ENCODE peak calls at places on chromosomes 16 and 17, in five cellular contexts. One of them, this sample, is unnamed.

GRCh38 chr16:51095114-51095872 is 55.8 kb downstream of the SALL1 start:
- DNase-seq in right atrium auricular region: no peak
- DNase-seq in body of pancreas: no peak
- DNase-seq in hepatocyte: no peak
- DNase-seq in heart left ventricle: no peak
- DNase-seq in this sample: no peak

GRCh38 chr16:88672776-88673175 is 9.9 kb upstream of the MVD start:
- DNase-seq in right atrium auricular region: no peak
- DNase-seq in body of pancreas: no peak
- DNase-seq in hepatocyte: no peak
- DNase-seq in heart left ventricle: no peak
- DNase-seq in this sample: peak; percentile 40

GRCh38 chr16:4011940-4012629 is 104.2 kb downstream of the ADCY9 start:
- DNase-seq in right atrium auricular region: no peak
- DNase-seq in body of pancreas: no peak
- DNase-seq in hepatocyte: peak; percentile 63
- DNase-seq in heart left ventricle: no peak
- DNase-seq in this sample: no peak

GRCh38 chr16:84519855-84520254 is 15.4 kb upstream of the MEAK7 start:
- DNase-seq in right atrium auricular region: no peak
- DNase-seq in body of pancreas: no peak
- DNase-seq in hepatocyte: no peak
- DNase-seq in heart left ventricle: no peak
- DNase-seq in this sample: no peak

GRCh38 chr17:40879026-40879425 is 6.0 kb downstream of the KRT20 start:
- DNase-seq in right atrium auricular region: no peak
- DNase-seq in body of pancreas: no peak
- DNase-seq in hepatocyte: no peak
- DNase-seq in heart left ventricle: no peak
- DNase-seq in this sample: no peak

GRCh38 chr17:9306086-9306485 is 269.5 kb downstream of the STX8 start:
- DNase-seq in right atrium auricular region: no peak
- DNase-seq in body of pancreas: no peak
- DNase-seq in hepatocyte: no peak
- DNase-seq in heart left ventricle: no peak
- DNase-seq in this sample: no peak

GRCh38 chr17:27384261-27384701 is 72.0 kb upstream of the KSR1 start:
- DNase-seq in right atrium auricular region: no peak
- DNase-seq in body of pancreas: peak; percentile 69
- DNase-seq in hepatocyte: no peak
- DNase-seq in heart left ventricle: peak; percentile 71
- DNase-seq in this sample: no peak

GRCh38 chr17:73196500-73196899 is 3.6 kb downstream of the COG1 start:
- DNase-seq in right atrium auricular region: no peak
- DNase-seq in body of pancreas: peak; percentile 77
- DNase-seq in hepatocyte: peak; percentile 57
- DNase-seq in heart left ventricle: no peak
- DNase-seq in this sample: no peak

GRCh38 chr17:48358203-48358602 is 71.8 kb downstream of the SKAP1 start:
- DNase-seq in right atrium auricular region: no peak
- DNase-seq in body of pancreas: no peak
- DNase-seq in hepatocyte: no peak
- DNase-seq in heart left ventricle: no peak
- DNase-seq in this sample: no peak

GRCh38 chr17:61467416-61468262 is 15.4 kb downstream of the TBX4 start:
- DNase-seq in right atrium auricular region: no peak
- DNase-seq in body of pancreas: peak; percentile 38
- DNase-seq in hepatocyte: no peak
- DNase-seq in heart left ventricle: no peak
- DNase-seq in this sample: peak; percentile 69

GRCh38 chr17:58535431-58535830 is 21.0 kb upstream of the MTMR4 start:
- DNase-seq in right atrium auricular region: no peak
- DNase-seq in body of pancreas: no peak
- DNase-seq in hepatocyte: no peak
- DNase-seq in heart left ventricle: no peak
- DNase-seq in this sample: no peak
- H3K27ac ChIP-seq in right atrium auricular region: peak overlapping the region; percentile 54
- H3K27ac ChIP-seq in body of pancreas: no peak overlapping the region
- H3K27ac ChIP-seq in hepatocyte: no peak overlapping the region
- H3K27ac ChIP-seq in heart left ventricle: peak overlapping the region; percentile 42
- H3K27ac ChIP-seq in this sample: peak overlapping the region; percentile 92

DNA sequence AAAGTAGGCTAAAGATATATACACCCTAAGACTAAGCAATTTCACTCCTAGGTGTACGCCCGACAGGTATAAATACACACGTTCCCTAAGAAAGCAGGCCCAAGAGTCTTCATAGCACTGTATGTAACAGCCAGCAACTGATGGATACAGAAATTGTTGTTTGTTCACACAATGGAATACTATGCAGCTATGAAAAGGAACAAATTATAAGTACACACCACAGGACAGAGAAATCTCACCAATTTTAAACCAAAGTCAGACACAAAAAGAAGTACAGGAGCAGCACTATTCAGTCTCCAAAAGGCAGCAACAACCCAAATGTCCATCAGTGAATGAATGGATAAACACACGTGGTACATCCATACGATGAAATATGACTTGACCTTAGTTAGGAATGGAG is 106.1 kb downstream of the LITAF start:
- DNase-seq in right atrium auricular region: no peak
- DNase-seq in body of pancreas: no peak
- DNase-seq in hepatocyte: no peak
- DNase-seq in heart left ventricle: no peak
- DNase-seq in this sample: no peak
- H3K9me3 ChIP-seq in right atrium auricular region: no peaks in the 10 kb centered on the region
- H3K9me3 ChIP-seq in body of pancreas: no peaks in the 10 kb centered on the region
- H3K9me3 ChIP-seq in hepatocyte: no peaks in the 10 kb centered on the region
- H3K9me3 ChIP-seq in heart left ventricle: no peaks in the 10 kb centered on the region
- H3K9me3 ChIP-seq in this sample: peaks cover 13% of the 10 kb centered on the region

GRCh38 chr16:48641770-48642169 is 31.8 kb upstream of the N4BP1 start:
- DNase-seq in right atrium auricular region: no peak
- DNase-seq in body of pancreas: no peak
- DNase-seq in hepatocyte: no peak
- DNase-seq in heart left ventricle: no peak
- DNase-seq in this sample: no peak
- H3K36me3 ChIP-seq in right atrium auricular region: no peaks in the 10 kb centered on the region
- H3K36me3 ChIP-seq in body of pancreas: no peaks in the 10 kb centered on the region
- H3K36me3 ChIP-seq in hepatocyte: no peaks in the 10 kb centered on the region
- H3K36me3 ChIP-seq in heart left ventricle: no peaks in the 10 kb centered on the region
- H3K36me3 ChIP-seq in this sample: no peaks in the 10 kb centered on the region

GRCh38 chr16:721765-722481 is 977 bp downstream of the ANTKMT start:
- DNase-seq in right atrium auricular region: no peak
- DNase-seq in body of pancreas: no peak
- DNase-seq in hepatocyte: no peak
- DNase-seq in heart left ventricle: no peak
- DNase-seq in this sample: no peak
- H3K27ac ChIP-seq in right atrium auricular region: peak overlapping the region; percentile 92
- H3K27ac ChIP-seq in body of pancreas: no peak overlapping the region
- H3K27ac ChIP-seq in hepatocyte: peak overlapping the region; percentile 96
- H3K27ac ChIP-seq in heart left ventricle: peak overlapping the region; percentile 93
- H3K27ac ChIP-seq in this sample: peak overlapping the region; percentile 99

DNA sequence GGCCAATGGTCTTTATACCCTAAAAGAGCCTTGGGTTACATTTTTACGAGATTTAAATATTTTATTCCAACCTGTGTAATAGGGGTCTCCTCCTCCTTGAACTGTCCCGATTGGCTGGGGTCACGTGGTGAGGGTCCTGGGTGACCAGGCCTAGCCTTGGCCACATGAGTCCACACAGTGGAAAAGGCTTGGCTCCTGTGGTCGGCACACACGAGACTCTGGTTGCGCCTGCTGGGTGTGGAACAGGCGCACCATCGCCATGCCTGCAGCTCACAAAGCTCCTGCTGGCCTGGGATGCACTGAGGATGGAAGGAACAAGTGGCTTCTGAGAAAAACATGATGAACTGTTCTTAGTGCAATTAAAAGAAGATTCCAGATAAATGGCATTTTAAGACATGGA is 103.9 kb upstream of the ZNF750 start:
- DNase-seq in right atrium auricular region: no peak
- DNase-seq in body of pancreas: no peak
- DNase-seq in hepatocyte: no peak
- DNase-seq in heart left ventricle: peak; percentile 14
- DNase-seq in this sample: no peak
- H3K9me3 ChIP-seq in right atrium auricular region: peaks cover 8% of the 10 kb centered on the region
- H3K9me3 ChIP-seq in body of pancreas: no peaks in the 10 kb centered on the region
- H3K9me3 ChIP-seq in hepatocyte: peaks cover 12% of the 10 kb centered on the region
- H3K9me3 ChIP-seq in heart left ventricle: peaks cover 23% of the 10 kb centered on the region
- H3K9me3 ChIP-seq in this sample: peaks cover 61% of the 10 kb centered on the region

GRCh38 chr17:35844547-35844946 is 24.1 kb downstream of the HEATR9 start:
- DNase-seq in right atrium auricular region: no peak
- DNase-seq in body of pancreas: no peak
- DNase-seq in hepatocyte: no peak
- DNase-seq in heart left ventricle: no peak
- DNase-seq in this sample: no peak

GRCh38 chr17:35849469-35850348 is 19.0 kb downstream of the HEATR9 start:
- DNase-seq in right atrium auricular region: peak; percentile 62
- DNase-seq in body of pancreas: peak; percentile 35
- DNase-seq in hepatocyte: peak; percentile 82
- DNase-seq in heart left ventricle: no peak
- DNase-seq in this sample: peak; percentile 60

GRCh38 chr17:35847633-35848373 is 20.9 kb downstream of the HEATR9 start:
- DNase-seq in right atrium auricular region: no peak
- DNase-seq in body of pancreas: no peak
- DNase-seq in hepatocyte: no peak
- DNase-seq in heart left ventricle: no peak
- DNase-seq in this sample: no peak

GRCh38 chr17:35846055-35846809 is 22.5 kb downstream of the HEATR9 start:
- DNase-seq in right atrium auricular region: no peak
- DNase-seq in body of pancreas: no peak
- DNase-seq in hepatocyte: no peak
- DNase-seq in heart left ventricle: no peak
- DNase-seq in this sample: no peak

GRCh38 chr17:35847006-35847405 is 21.7 kb downstream of the HEATR9 start:
- DNase-seq in right atrium auricular region: no peak
- DNase-seq in body of pancreas: no peak
- DNase-seq in hepatocyte: no peak
- DNase-seq in heart left ventricle: no peak
- DNase-seq in this sample: no peak
- H3K36me3 ChIP-seq in right atrium auricular region: peaks cover 70% of the 10 kb centered on the region
- H3K36me3 ChIP-seq in body of pancreas: peaks cover 16% of the 10 kb centered on the region
- H3K36me3 ChIP-seq in hepatocyte: no peaks in the 10 kb centered on the region
- H3K36me3 ChIP-seq in heart left ventricle: peaks cover 94% of the 10 kb centered on the region
- H3K36me3 ChIP-seq in this sample: peaks cover 74% of the 10 kb centered on the region

This sample was measured in WERI-Rb-1.